ENCODE peak calls at places on chromosomes 12 and 14, in seven cellular contexts. L is CD8-positive, alpha-beta T cell; B is CD4-positive, alpha-beta T cell; W is endothelial cell; Z is omental fat pad; R is AG09309; Q is CD14-positive monocyte. N is an unnamed sample.

GRCh38 chr14:56094063-56094462 is 24.1 kb upstream of the PELI2 start:
- DNase-seq in B (no peak), L (no peak), Z (no peak), Q (no peak), W (no peak), R (no peak), N (no peak)

GRCh38 chr12:120012067-120012621 is 23.1 kb downstream of the BICDL1 start:
- DNase-seq in L (peak), B (peak), Q (no peak), W (peak), R (no peak), Z (no peak), N (peak)

GRCh38 chr12:57591567-57592325 is 754 bp downstream of the PIP4K2C start:
- DNase-seq in Z (no peak), Q (no peak), L (no peak), R (no peak), B (no peak), W (peak), N (peak)

GRCh38 chr12:29374012-29374411 is 7.0 kb downstream of the ERGIC2 start:
- DNase-seq in Q (no peak), W (no peak), R (no peak), B (no peak), Z (no peak), L (no peak), N (no peak)

GRCh38 chr12:121252712-121253345 is 42.9 kb downstream of the P2RX4 start:
- DNase-seq in R (no peak), L (no peak), B (no peak), W (no peak), Q (no peak), Z (no peak), N (no peak)

GRCh38 chr14:31505411-31505810 is 17.6 kb upstream of the GPR33 start:
- DNase-seq in B (no peak), L (no peak), Z (no peak), W (no peak), Q (no peak), R (peak), N (no peak)

GRCh38 chr14:106185837-106186233 is 659.5 kb downstream of the TMEM121 start:
- DNase-seq in B (peak), R (no peak), L (peak), W (no peak), Q (no peak), Z (no peak), N (peak)

GRCh38 chr12:51419473-51420228 is 5.0 kb upstream of the SLC4A8 start:
- DNase-seq in Z (no peak), Q (no peak), B (no peak), R (no peak), L (no peak), W (no peak), N (no peak)

GRCh38 chr14:24132061-24132685 is 1.7 kb downstream of the FITM1 start:
- DNase-seq in W (no peak), B (peak), R (no peak), L (peak), Q (no peak), Z (no peak), N (peak)

DNA sequence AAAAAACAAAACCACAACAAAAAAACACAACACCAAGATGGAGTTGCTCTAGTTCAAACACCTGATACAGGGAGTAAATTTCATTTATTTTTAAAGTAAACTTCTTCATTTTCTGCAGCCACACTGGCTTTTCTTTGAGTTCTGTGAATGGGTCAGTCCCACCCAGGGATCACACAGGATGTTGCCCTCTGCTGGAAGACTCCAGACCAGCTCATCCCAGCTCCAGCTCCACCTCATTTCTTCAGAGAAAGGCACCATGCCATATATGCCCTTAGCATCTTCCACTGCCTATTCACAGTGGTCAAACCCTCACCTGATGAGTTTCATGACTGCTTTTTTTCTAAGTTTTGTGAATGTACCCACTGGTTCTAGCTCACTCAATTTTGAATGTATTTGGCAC is 8.0 kb downstream of the GLIPR1 start:
- DNase-seq in Z (no peak), L (no peak), R (no peak), B (no peak), Q (no peak), W (no peak), N (no peak)
- TF ChIP-seq CTCF in Z (no peak), L (no peak), R (peak), B (peak), Q (peak), W (no peak), N (peak)

DNA sequence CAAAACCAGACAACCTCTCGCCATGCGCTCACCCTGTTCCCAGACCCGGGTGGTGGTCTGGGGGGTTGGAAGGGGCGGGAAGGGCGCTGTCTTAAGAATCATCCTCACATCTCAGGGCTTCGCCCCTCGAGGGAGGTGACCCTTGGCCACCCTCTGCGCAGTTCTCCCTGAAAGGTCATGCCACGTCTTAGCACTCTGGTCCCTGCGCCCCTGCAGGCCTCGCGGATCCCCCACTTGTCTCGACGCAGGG is 40.6 kb upstream of the CAPRIN2 start:
- DNase-seq in W (no peak), Q (no peak), R (no peak), L (peak), B (no peak), Z (no peak), N (no peak)
- TF ChIP-seq CTCF in W (no peak), Q (no peak), R (no peak), L (no peak), B (no peak), Z (no peak), N (no peak)

GRCh38 chr12:2074792-2075191 is 22.0 kb downstream of the CACNA1C start:
- DNase-seq in Z (no peak), R (no peak), Q (no peak), B (no peak), W (no peak), L (no peak), N (no peak)

GRCh38 chr12:2075558-2076195 is 22.9 kb downstream of the CACNA1C start:
- DNase-seq in W (no peak), R (no peak), Z (no peak), Q (no peak), B (no peak), L (no peak), N (no peak)

GRCh38 chr12:2068638-2069037 is 15.9 kb downstream of the CACNA1C start:
- DNase-seq in B (no peak), L (no peak), Q (no peak), R (no peak), Z (no peak), W (no peak), N (no peak)

GRCh38 chr12:2076196-2076570 is 23.4 kb downstream of the CACNA1C start:
- DNase-seq in Q (no peak), Z (no peak), B (no peak), W (no peak), R (no peak), L (no peak), N (no peak)

GRCh38 chr12:2070440-2071045 is 17.8 kb downstream of the CACNA1C start:
- DNase-seq in Q (no peak), R (no peak), L (no peak), W (no peak), Z (no peak), B (no peak), N (no peak)
- TF ChIP-seq CTCF in Q (no peak), R (no peak), L (no peak), W (no peak), Z (no peak), B (no peak), N (no peak)

DNA sequence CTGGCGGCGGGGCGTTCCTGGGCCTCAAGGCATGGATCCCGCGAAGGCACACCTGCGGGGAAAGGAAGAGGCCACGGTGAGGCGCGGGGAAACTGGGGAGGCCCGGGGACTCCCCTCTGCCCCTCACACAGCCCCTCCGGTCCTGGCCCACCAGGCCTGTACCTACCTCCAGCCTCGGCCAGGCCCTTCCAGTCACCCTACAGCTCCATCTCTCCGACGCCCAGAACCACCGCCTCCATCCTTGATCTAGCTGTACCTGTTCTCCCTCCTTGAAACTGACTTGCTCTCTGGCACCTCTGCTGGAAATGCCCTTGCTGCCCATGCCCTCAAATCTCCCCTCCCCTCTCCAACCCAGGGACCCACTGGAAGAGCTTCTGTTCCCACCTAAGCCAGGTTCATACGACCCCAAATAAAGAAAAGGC is 1.7 kb downstream of the ANKRD9 start:
- DNase-seq in R (no peak), W (no peak), Z (no peak), Q (no peak), L (no peak), B (no peak), N (no peak)
- TF ChIP-seq CTCF in R (no peak), W (no peak), Z (no peak), Q (no peak), L (no peak), B (no peak), N (no peak)

GRCh38 chr12:114451657-114452056 is 45.7 kb upstream of the TBX5 start:
- DNase-seq in B (no peak), Q (no peak), Z (no peak), W (no peak), L (no peak), R (no peak), N (no peak)
- TF ChIP-seq CTCF in B (no peak), Q (no peak), Z (no peak), W (no peak), L (no peak), R (no peak), N (no peak)

DNA sequence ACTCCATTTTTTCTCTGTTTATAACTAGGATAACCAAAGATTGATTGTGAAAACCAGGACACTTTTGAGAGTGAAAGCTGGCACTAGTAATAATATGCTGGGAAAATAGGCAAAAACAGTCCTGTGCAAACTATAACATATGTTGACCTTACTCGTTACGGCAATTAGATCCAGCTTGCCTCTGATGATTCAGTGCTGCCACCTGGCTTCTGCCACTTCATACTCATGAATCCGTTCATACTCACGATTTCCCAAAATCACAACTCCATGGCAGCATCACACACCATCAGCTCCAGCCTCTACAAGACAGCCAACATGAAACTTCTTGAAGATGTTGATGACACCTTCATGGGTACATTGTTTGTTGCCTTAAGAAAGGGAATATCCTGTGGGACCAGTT is 49.1 kb upstream of the CAND1 start:
- DNase-seq in L (no peak), B (no peak), Z (no peak), R (no peak), Q (no peak), W (peak), N (peak)
- TF ChIP-seq CTCF in L (no peak), B (no peak), Z (no peak), R (no peak), Q (no peak), W (no peak), N (peak)

GRCh38 chr12:124531906-124532305 is 35.5 kb downstream of the NCOR2 start:
- DNase-seq in Z (no peak), R (no peak), W (no peak), B (no peak), L (no peak), Q (no peak), N (no peak)
- TF ChIP-seq CTCF in Z (no peak), R (no peak), W (no peak), B (no peak), L (no peak), Q (no peak), N (no peak)

DNA sequence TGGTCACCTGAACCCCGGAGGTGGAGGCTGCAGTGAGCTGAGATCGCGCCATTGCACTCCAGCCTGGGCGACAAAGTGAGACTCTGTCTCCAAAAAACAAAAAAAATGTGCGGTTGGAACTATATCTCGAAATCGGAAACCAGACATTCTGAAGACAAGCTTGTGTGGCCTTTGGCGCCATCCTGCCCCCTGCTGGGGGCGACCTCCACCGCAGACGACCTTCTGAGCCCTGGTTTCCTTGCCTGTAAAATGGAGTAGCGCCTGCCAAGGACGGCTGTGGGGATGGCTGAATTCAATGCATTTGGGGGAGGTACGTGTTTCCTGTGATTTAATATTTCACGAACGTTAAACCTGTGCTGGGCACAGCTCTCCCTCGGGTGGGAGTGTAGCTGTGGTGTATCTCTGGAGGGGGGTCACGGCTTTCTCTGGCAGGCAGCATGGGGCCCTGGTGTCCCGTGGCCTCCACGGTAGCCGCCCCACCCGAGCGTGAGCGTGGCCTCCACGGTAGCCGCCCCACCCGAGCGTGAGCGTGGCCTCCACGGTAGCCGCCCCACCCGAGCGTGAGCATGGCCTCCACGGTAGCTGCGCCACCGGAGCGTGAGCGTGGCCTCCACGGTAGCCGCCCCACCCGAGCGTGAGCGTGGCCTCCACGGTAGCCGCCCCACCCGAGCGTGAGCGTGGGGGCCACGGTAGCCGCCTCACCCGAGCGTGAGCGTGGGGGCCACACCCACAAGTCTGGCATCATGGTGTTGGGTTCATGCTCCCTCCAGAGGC is 55.3 kb downstream of the LRCOL1 start:
- DNase-seq in Q (no peak), L (peak), B (no peak), Z (no peak), W (peak), R (no peak), N (no peak)
- TF ChIP-seq CTCF in Q (no peak), L (no peak), B (no peak), Z (no peak), W (peak), R (peak), N (no peak)